ENCODE peak calls at places on chromosomes 7 and 10, in four cellular contexts. F is ovary, G is endodermal cell, K is MM.1S. Z is an unnamed sample.

GRCh38 chr10:102632394-102633062 is 11.8 kb upstream of the TRIM8 start:
- DNase-seq in F (peak; percentile 76), G (peak; percentile 55), K (no peak), Z (peak; percentile 62)

GRCh38 chr7:100585511-100586265 is at the start of gene LRCH4:
- DNase-seq in F (no peak), G (peak; percentile 89), K (peak; percentile 66), Z (peak; percentile 32)

GRCh38 chr10:89207801-89208551 is 859 bp upstream of the CH25H start:
- DNase-seq in F (peak; percentile 66), G (peak; percentile 81), K (no peak), Z (no peak)

GRCh38 chr10:70324951-70325781 is 41.4 kb upstream of the NPFFR1 start:
- DNase-seq in F (no peak), G (peak; percentile 40), K (no peak), Z (no peak)

GRCh38 chr10:14126697-14127440 is 203.9 kb downstream of the FRMD4A start:
- DNase-seq in F (no peak), G (no peak), K (no peak), Z (peak; percentile 10)

GRCh38 chr10:10313099-10313875 is 704.4 kb upstream of the CELF2 start:
- DNase-seq in F (no peak), G (no peak), K (no peak), Z (peak; percentile 40)

GRCh38 chr10:14567421-14567820 is 207.3 kb downstream of the FAM107B start:
- DNase-seq in F (no peak), G (no peak), K (no peak), Z (no peak)

GRCh38 chr7:6420680-6421079 is 27.1 kb downstream of the DAGLB start:
- DNase-seq in F (no peak), G (no peak), K (no peak), Z (no peak)

GRCh38 chr10:61655335-61655851 is 7.3 kb upstream of the CABCOCO1 start:
- DNase-seq in F (no peak), G (no peak), K (no peak), Z (no peak)

GRCh38 chr7:148883233-148884048 is 650 bp downstream of the EZH2 start:
- DNase-seq in F (peak; percentile 58), G (peak; percentile 67), K (peak; percentile 48), Z (no peak)

GRCh38 chr10:1056326-1057105 is at the start of gene WDR37:
- DNase-seq in F (peak; percentile 93), G (peak; percentile 95), K (peak; percentile 77), Z (peak; percentile 93)

GRCh38 chr10:101139421-101139911 is 8.4 kb downstream of the TLX1 start:
- DNase-seq in F (no peak), G (peak; percentile 88), K (no peak), Z (no peak)

GRCh38 chr10:130138479-130138866 is 2.3 kb downstream of the GLRX3 start:
- DNase-seq in F (no peak), G (no peak), K (no peak), Z (peak; percentile 63)

GRCh38 chr10:55629792-55630490 is 731.1 kb downstream of the ZWINT start:
- DNase-seq in F (no peak), G (peak; percentile 80), K (peak; percentile 48), Z (peak; percentile 48)

GRCh38 chr7:726084-726853 is at the start of gene DNAAF5:
- DNase-seq in F (peak; percentile 89), G (peak; percentile 93), K (peak; percentile 91), Z (peak; percentile 81)

GRCh38 chr10:16440396-16441105 is 3.7 kb downstream of the PTER start:
- DNase-seq in F (no peak), G (peak; percentile 48), K (no peak), Z (peak; percentile 27)

GRCh38 chr7:133679977-133680376 is 427.1 kb downstream of the EXOC4 start:
- DNase-seq in F (no peak), G (no peak), K (no peak), Z (no peak)

GRCh38 chr7:109549461-109549860 is 979.8 kb downstream of the DNAJB9 start:
- DNase-seq in F (no peak), G (no peak), K (no peak), Z (no peak)
- H3K4me3 ChIP-seq in F (no peak overlapping the region), G (no peak overlapping the region), K (no peak overlapping the region), Z (no peak overlapping the region)

DNA sequence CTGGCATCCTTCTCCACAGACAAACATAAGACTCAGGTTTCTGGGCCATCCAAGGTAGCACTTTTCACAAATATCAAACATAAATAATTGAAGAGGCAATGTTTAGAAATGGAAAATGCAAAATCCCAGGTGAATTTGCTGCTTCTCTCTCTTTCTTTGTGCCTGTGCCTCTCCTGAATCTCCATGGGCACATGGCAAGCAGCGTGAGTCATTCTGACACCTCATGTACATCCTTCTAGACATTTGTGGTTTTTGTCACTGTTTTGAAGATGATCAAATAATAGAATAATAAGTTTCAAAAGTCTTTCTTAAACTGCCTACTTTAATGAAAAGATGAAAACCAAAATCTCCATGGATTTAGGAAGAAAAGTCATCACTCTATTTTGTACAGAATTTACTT is 60.3 kb upstream of the RAB11FIP2 start:
- DNase-seq in F (no peak), G (no peak), K (no peak), Z (no peak)
- TF ChIP-seq CTCF in F (no peak), G (no peak), K (no peak), Z (no peak)

GRCh38 chr10:3749597-3750351 is 35.2 kb downstream of the KLF6 start:
- DNase-seq in F (no peak), G (no peak), K (no peak), Z (peak; percentile 90)
- H3K4me3 ChIP-seq in F (no peak overlapping the region), G (no peak overlapping the region), K (no peak overlapping the region), Z (no peak overlapping the region)

DNA sequence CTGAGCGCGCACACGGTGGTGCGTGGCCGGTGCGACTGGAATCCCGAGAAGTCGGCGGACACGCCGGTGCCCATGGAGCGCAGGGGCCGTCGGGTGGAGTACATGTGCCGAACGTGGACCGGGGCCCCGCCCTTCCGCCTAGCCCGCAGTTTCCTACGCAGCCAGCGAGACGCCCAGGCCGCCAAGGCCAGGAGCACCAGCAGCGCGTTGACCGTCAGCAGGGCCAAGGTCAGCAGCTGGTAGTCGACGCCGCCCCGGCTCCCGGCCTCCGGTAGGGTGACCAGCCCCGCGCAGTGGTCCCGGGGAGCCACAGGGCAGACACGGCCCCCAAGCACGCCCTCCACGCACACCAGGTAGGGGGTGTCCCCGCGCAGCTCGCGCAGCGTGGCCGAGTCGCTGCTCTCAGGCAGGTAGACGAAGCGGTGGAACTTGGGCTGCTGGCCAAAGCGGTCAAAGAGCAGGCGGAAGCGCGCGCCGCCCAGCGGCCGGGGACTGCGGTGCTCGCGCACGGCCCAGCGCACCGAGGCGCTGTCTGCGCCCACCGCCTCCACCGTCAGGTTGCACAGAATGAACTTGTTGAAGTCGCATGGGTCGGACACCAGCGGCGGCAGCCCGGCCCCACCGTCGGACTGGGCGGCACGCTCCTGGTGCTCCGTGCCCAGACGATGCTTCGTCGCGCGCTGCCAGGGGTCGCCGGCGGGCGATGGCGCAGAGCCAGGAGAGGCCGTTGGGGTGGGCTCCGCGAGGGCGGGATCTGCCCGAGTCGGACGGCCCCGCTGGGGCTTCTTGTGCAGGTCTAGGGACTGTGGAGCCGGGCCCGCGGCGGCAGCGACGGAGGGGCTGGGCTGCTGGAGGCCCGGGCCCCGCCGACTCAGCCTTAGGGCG is 2.2 kb downstream of the TRIL start:
- DNase-seq in F (peak; percentile 81), G (peak; percentile 94), K (peak; percentile 53), Z (peak; percentile 48)
- TF ChIP-seq CTCF in F (peak; percentile 30), G (peak; percentile 76), K (peak; percentile 45), Z (peak; percentile 54)

GRCh38 chr7:47581821-47582747 is at the start of gene TNS3:
- DNase-seq in F (peak; percentile 78), G (peak; percentile 85), K (peak; percentile 67), Z (peak; percentile 51)
- H3K4me3 ChIP-seq in F (peak within 1 kb of the TSS; percentile 64), G (peak within 1 kb of the TSS; percentile 83), K (peak within 1 kb of the TSS; percentile 91), Z (peak within 1 kb of the TSS; percentile 81)

DNA sequence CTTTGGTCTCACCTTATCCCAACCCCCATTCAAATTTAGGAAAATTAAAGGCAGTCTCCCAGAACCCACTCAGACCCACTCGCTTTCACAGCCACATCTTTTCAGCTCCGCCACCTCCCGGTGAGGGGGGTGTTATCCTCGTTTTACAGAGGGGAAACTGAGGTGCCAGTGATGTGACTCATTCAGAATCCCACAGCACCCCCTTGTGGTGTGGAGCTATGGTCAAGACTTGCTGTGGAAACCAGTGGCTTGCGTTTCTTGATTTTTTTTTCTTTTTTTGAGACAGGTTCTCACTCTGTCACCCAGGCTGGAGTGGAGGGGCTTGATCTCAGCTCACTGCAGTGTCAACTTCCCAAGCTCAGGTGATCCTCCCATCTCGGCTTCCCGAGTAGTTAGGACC is 27.6 kb downstream of the SLC35G1 start:
- DNase-seq in F (no peak), G (peak; percentile 69), K (peak; percentile 17), Z (no peak)
- TF ChIP-seq CTCF in F (no peak), G (peak; percentile 71), K (peak; percentile 56), Z (peak; percentile 44)

GRCh38 chr10:87594864-87595263 is 64.8 kb upstream of the PAPSS2 start:
- DNase-seq in F (no peak), G (no peak), K (no peak), Z (peak; percentile 54)

GRCh38 chr10:87603196-87603595 is 56.5 kb upstream of the PAPSS2 start:
- DNase-seq in F (no peak), G (no peak), K (no peak), Z (no peak)

GRCh38 chr10:87594181-87594580 is 65.5 kb upstream of the PAPSS2 start:
- DNase-seq in F (no peak), G (no peak), K (no peak), Z (no peak)

GRCh38 chr10:87596351-87596750 is 63.3 kb upstream of the PAPSS2 start:
- DNase-seq in F (no peak), G (no peak), K (no peak), Z (no peak)

DNA sequence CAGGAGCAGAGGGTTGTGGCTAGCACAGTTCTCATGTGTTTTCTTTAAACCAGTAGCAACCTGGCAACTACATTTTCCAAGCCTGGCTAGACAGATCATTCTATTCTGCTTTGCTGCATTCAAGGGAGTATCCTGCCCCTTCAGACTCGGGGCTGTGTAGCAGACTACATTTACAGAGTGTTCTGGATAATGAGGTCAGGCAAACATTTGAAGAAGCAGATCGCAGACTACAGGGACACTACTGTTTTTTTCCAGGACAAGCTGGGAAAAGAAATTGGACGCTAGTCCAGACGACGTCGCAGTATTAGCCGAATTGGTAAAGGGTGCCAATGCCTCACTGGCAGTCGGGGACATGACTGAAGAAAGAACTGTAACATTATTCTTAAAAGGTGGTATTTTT is 61.0 kb upstream of the PAPSS2 start:
- DNase-seq in F (no peak), G (no peak), K (no peak), Z (no peak)
- H3K4me3 ChIP-seq in F (no peak overlapping the region), G (no peak overlapping the region), K (no peak overlapping the region), Z (no peak overlapping the region)

GRCh38 chr10:81814842-81815241 is 60.2 kb upstream of the NRG3 start:
- DNase-seq in F (no peak), G (no peak), K (no peak), Z (peak; percentile 4)

GRCh38 chr10:81817611-81818160 is 57.3 kb upstream of the NRG3 start:
- DNase-seq in F (no peak), G (no peak), K (no peak), Z (no peak)

DNA sequence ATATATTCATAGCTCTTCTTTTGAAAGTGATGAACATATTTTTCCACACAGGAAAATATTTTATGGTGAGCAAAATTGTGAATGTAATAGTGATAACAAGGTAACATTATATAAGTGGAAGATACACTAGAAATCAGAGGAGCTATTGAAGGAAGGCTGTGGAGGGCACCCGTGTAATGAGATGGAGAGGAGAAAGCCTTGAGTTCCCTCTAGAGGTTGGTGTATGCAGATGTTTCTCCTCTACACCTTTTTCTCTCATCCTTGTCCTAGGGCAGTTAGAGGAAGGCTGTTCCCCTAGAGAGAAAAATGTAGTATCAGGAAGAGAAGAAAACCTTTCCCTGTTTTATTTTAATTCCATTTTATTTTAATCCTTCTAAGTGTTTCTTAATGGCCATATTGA is 54.6 kb upstream of the NRG3 start:
- DNase-seq in F (no peak), G (no peak), K (peak; percentile 54), Z (peak; percentile 27)
- TF ChIP-seq CTCF in F (no peak), G (peak; percentile 84), K (peak; percentile 64), Z (peak; percentile 39)